ENCODE peak calls at places on chromosomes 6 and 20, in ten cellular contexts. S is cerebellar cortex; Q is NT2/D1; B is A172; A is stimulated activated CD4-positive, alpha-beta T cell treated with anti-CD3 and anti-CD28 coated beads, Interleukin-4, amount 100 ng/mL, for 1 hour; H is T-helper 17 cell; P is Peyer's patch; J is SK-MEL-5; G is activated T-cell treated with anti-CD3 and anti-CD28 coated beads for 24 hours; I is NCI-H1930. Z is an unnamed sample.

GRCh38 chr6:116060572-116061283 is at the start of gene FRK:
- DNase-seq in Q (no peak), P (no peak), B (no peak), I (no peak), H (no peak), G (no peak), S (no peak), A (no peak), J (peak), Z (no peak)

GRCh38 chr6:102229271-102229670 is 835.8 kb downstream of the GRIK2 start:
- DNase-seq in P (no peak), S (no peak), J (no peak), H (no peak), A (no peak), G (no peak), Q (no peak), I (no peak), B (no peak), Z (no peak)

GRCh38 chr6:12371151-12371550 is 81.0 kb downstream of the EDN1 start:
- DNase-seq in J (no peak), A (no peak), P (no peak), S (no peak), G (no peak), B (no peak), H (no peak), I (no peak), Q (no peak), Z (no peak)

GRCh38 chr20:63025534-63026331 is 19.0 kb upstream of the BHLHE23 start:
- DNase-seq in I (no peak), B (no peak), S (peak), P (peak), A (peak), G (no peak), J (peak), Q (no peak), H (no peak), Z (no peak)

GRCh38 chr6:41936073-41936837 is 5.4 kb downstream of the CCND3 start:
- DNase-seq in Q (no peak), I (peak), A (peak), J (peak), P (no peak), H (peak), S (peak), G (peak), B (peak), Z (peak)

GRCh38 chr20:40532103-40532502 is 156.9 kb downstream of the MAFB start:
- DNase-seq in I (no peak), Q (peak), S (no peak), P (no peak), A (no peak), J (peak), B (peak), H (no peak), G (no peak), Z (no peak)

GRCh38 chr6:33726696-33727095 is 15.2 kb upstream of the UQCC2 start:
- DNase-seq in Q (no peak), A (no peak), J (no peak), I (no peak), B (no peak), G (no peak), P (no peak), H (no peak), S (no peak), Z (no peak)

GRCh38 chr20:32524871-32525501 is 60.1 kb downstream of the NOL4L start:
- DNase-seq in B (peak), G (no peak), A (no peak), I (no peak), P (peak), S (peak), J (peak), H (no peak), Q (no peak), Z (no peak)

GRCh38 chr6:104686550-104687155 is 173.1 kb downstream of the HACE1 start:
- DNase-seq in P (peak), J (no peak), H (no peak), G (no peak), Q (no peak), A (no peak), S (peak), B (no peak), I (no peak), Z (no peak)

GRCh38 chr6:161154796-161155335 is 119.0 kb downstream of the AGPAT4 start:
- DNase-seq in G (no peak), Q (no peak), S (no peak), I (no peak), P (no peak), J (no peak), H (no peak), B (no peak), A (no peak), Z (no peak)

GRCh38 chr20:25669826-25670422 is 26.7 kb downstream of the ZNF337 start:
- DNase-seq in B (no peak), G (no peak), S (peak), A (no peak), P (no peak), J (peak), I (no peak), Q (no peak), H (no peak), Z (no peak)

GRCh38 chr6:132041706-132042105 is 90.5 kb upstream of the CCN2 start:
- DNase-seq in G (no peak), I (no peak), A (no peak), Q (no peak), S (no peak), B (no peak), J (no peak), P (no peak), H (no peak), Z (no peak)

GRCh38 chr6:170307080-170307545 is 555 bp downstream of the FAM120B start:
- DNase-seq in I (no peak), P (no peak), J (no peak), B (no peak), G (no peak), Q (no peak), A (no peak), H (no peak), S (no peak), Z (no peak)

GRCh38 chr6:43778976-43779863 is 9.2 kb downstream of the VEGFA start:
- DNase-seq in I (no peak), S (no peak), B (no peak), H (no peak), J (no peak), P (no peak), G (no peak), Q (no peak), A (no peak), Z (no peak)

GRCh38 chr6:101114703-101115102 is 233.6 kb upstream of the ASCC3 start:
- DNase-seq in A (no peak), B (peak), Q (no peak), P (no peak), H (no peak), G (no peak), J (peak), S (peak), I (peak), Z (no peak)

GRCh38 chr20:45450097-45450818 is 19.3 kb upstream of the WFDC2 start:
- DNase-seq in S (peak), G (no peak), J (peak), H (no peak), B (peak), I (peak), Q (no peak), P (no peak), A (no peak), Z (no peak)

GRCh38 chr6:44044154-44044539 is 83.1 kb downstream of the MRPL14 start:
- DNase-seq in Q (no peak), A (no peak), B (no peak), H (no peak), J (peak), G (no peak), S (peak), I (no peak), P (no peak), Z (no peak)

GRCh38 chr6:159106627-159107241 is 61.9 kb upstream of the TAGAP start:
- DNase-seq in S (peak), P (no peak), Q (no peak), B (peak), I (peak), A (peak), J (peak), G (peak), H (peak), Z (peak)

GRCh38 chr20:18055261-18055660 is 2.5 kb downstream of the OVOL2 start:
- DNase-seq in H (no peak), A (no peak), G (no peak), S (no peak), B (no peak), I (no peak), J (no peak), P (peak), Q (no peak), Z (no peak)

GRCh38 chr6:112202639-112203341 is 51.6 kb downstream of the LAMA4 start:
- DNase-seq in B (no peak), H (no peak), S (no peak), A (no peak), G (no peak), Q (no peak), I (no peak), J (no peak), P (no peak), Z (no peak)

GRCh38 chr6:110628330-110628729 is 151.9 kb upstream of the SLC22A16 start:
- DNase-seq in H (no peak), S (no peak), J (no peak), Q (no peak), I (no peak), G (no peak), B (peak), A (no peak), P (no peak), Z (no peak)

GRCh38 chr6:29631860-29632731 is 887 bp downstream of the GABBR1 start:
- DNase-seq in P (peak), B (peak), G (no peak), Q (no peak), S (peak), A (peak), I (peak), H (peak), J (peak), Z (peak)

Z was measured in activated T-helper 1 cell treated with Interleukin-2 at 50 U/mL for 16 hours.